ENCODE peak calls at places on chromosomes 16 and 17, in five cellular contexts. J is body of pancreas, D is psoas muscle, T is IMR-90, L is A549. E is an unnamed sample.

GRCh38 chr17:6381052-6381451 is 53.9 kb downstream of the AIPL1 start:
- DNase-seq in J (no peak), D (no peak), T (no peak), L (no peak), E (no peak)

GRCh38 chr17:42284020-42284369 is 4.3 kb upstream of the STAT5A start:
- DNase-seq in J (no peak), D (peak; percentile 4), T (no peak), L (no peak), E (peak; percentile 48)

GRCh38 chr17:52376137-52376536 is 217.6 kb upstream of the CA10 start:
- DNase-seq in J (no peak), D (no peak), T (no peak), L (no peak), E (no peak)

GRCh38 chr16:24540575-24541240 is 1.3 kb downstream of the RBBP6 start:
- DNase-seq in J (peak; percentile 33), D (no peak), T (peak; percentile 19), L (peak; percentile 25), E (no peak)

GRCh38 chr17:2090210-2090641 is 35.3 kb downstream of the HIC1 start:
- DNase-seq in J (no peak), D (peak; percentile 17), T (no peak), L (no peak), E (no peak)

GRCh38 chr16:11349599-11350276 is 4.5 kb downstream of the RMI2 start:
- DNase-seq in J (peak; percentile 57), D (peak; percentile 78), T (peak; percentile 92), L (no peak), E (peak; percentile 82)

GRCh38 chr17:17547210-17547764 is 44.2 kb downstream of the PEMT start:
- DNase-seq in J (no peak), D (peak; percentile 39), T (no peak), L (no peak), E (no peak)

GRCh38 chr16:734981-735881 is 5.6 kb downstream of the CIAO3 start:
- DNase-seq in J (no peak), D (no peak), T (no peak), L (no peak), E (no peak)

GRCh38 chr16:760498-761343 is at the start of gene MSLN:
- DNase-seq in J (no peak), D (no peak), T (no peak), L (peak; percentile 71), E (no peak)

GRCh38 chr17:4304417-4305027 is 40.7 kb upstream of the ANKFY1 start:
- DNase-seq in J (peak; percentile 62), D (no peak), T (peak; percentile 31), L (peak; percentile 52), E (no peak)

GRCh38 chr16:11066231-11066870 is 122.0 kb downstream of the CLEC16A start:
- DNase-seq in J (no peak), D (no peak), T (no peak), L (no peak), E (no peak)

GRCh38 chr16:88970539-88971065 is 6.4 kb downstream of the CBFA2T3 start:
- DNase-seq in J (no peak), D (peak; percentile 36), T (no peak), L (no peak), E (no peak)

GRCh38 chr16:19898924-19899604 is 14.4 kb upstream of the GPRC5B start:
- DNase-seq in J (peak; percentile 70), D (no peak), T (peak; percentile 46), L (peak; percentile 66), E (no peak)

GRCh38 chr16:81004646-81005353 is 1.9 kb downstream of the CMC2 start:
- DNase-seq in J (no peak), D (no peak), T (peak; percentile 62), L (peak; percentile 50), E (no peak)

GRCh38 chr16:59865071-59865671 is 1131.1 kb upstream of the GOT2 start:
- DNase-seq in J (no peak), D (no peak), T (no peak), L (no peak), E (no peak)

GRCh38 chr16:51132484-51132883 is 18.6 kb downstream of the SALL1 start:
- DNase-seq in J (no peak), D (no peak), T (no peak), L (no peak), E (no peak)

GRCh38 chr17:64707077-64707591 is 45.0 kb upstream of the SMURF2 start:
- DNase-seq in J (peak; percentile 72), D (peak; percentile 92), T (peak; percentile 100), L (peak; percentile 97), E (peak; percentile 96)

GRCh38 chr17:18141210-18141803 is 32.8 kb downstream of the MYO15A start:
- DNase-seq in J (peak; percentile 33), D (no peak), T (peak; percentile 55), L (peak; percentile 64), E (no peak)

GRCh38 chr17:41307647-41308046 is 1.5 kb downstream of the KRTAP16-1 start:
- DNase-seq in J (no peak), D (no peak), T (no peak), L (no peak), E (no peak)

GRCh38 chr17:7046127-7046724 is 2.3 kb upstream of the SLC16A11 start:
- DNase-seq in J (peak; percentile 95), D (no peak), T (no peak), L (no peak), E (no peak)

GRCh38 chr16:82636485-82636884 is 9.7 kb downstream of the CDH13 start:
- DNase-seq in J (no peak), D (no peak), T (no peak), L (no peak), E (no peak)

GRCh38 chr16:28981517-28981916 is 3.3 kb upstream of the LAT start:
- DNase-seq in J (peak; percentile 16), D (no peak), T (no peak), L (peak; percentile 61), E (no peak)

GRCh38 chr17:43611230-43611969 is 50.3 kb downstream of the MEOX1 start:
- DNase-seq in J (no peak), D (no peak), T (no peak), L (peak; percentile 50), E (no peak)

GRCh38 chr17:2058521-2059124 is 3.7 kb downstream of the HIC1 start:
- DNase-seq in J (peak; percentile 81), D (peak; percentile 86), T (peak; percentile 76), L (peak; percentile 80), E (no peak)

DNA sequence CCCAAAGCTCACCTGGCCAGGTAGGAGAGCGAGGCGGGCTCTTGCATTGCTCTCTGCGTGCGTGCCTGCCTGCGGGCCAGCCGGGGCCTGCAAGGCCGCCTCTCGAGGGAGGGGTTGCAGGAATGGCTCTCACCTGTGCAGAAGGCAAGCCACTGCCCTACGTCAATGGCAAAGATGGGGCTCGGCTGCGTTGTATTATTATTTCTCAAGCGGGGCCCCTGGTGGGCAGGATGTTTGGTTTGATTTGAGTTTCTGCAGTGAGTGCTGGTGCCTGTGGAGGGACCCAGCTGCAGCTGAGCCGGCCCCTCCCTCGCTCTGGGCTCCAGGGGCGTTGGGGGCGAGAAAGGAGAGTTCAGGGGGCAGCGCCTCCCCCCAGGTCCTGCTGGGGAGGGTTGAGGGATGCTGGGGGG is 338.6 kb downstream of the SEC14L1 start:
- DNase-seq in J (no peak), D (no peak), T (no peak), L (no peak), E (no peak)
- TF ChIP-seq CTCF in J (no peak), D (no peak), T (no peak), L (no peak), E (no peak)

GRCh38 chr17:27294689-27295630 is 1.0 kb downstream of the WSB1 start:
- DNase-seq in J (peak; percentile 68), D (no peak), T (peak; percentile 83), L (peak; percentile 92), E (peak; percentile 84)

GRCh38 chr17:27295945-27296344 is 2.0 kb downstream of the WSB1 start:
- DNase-seq in J (no peak), D (no peak), T (no peak), L (no peak), E (no peak)

GRCh38 chr17:27290916-27291598 is 2.9 kb upstream of the WSB1 start:
- DNase-seq in J (no peak), D (no peak), T (no peak), L (no peak), E (no peak)

GRCh38 chr17:27293898-27294688 is at the start of gene WSB1:
- DNase-seq in J (peak; percentile 94), D (peak; percentile 96), T (peak; percentile 89), L (peak; percentile 92), E (peak; percentile 95)

GRCh38 chr17:27293359-27293897 is 486 bp upstream of the WSB1 start:
- DNase-seq in J (no peak), D (no peak), T (no peak), L (no peak), E (no peak)
- H3K4me3 ChIP-seq in J (peak overlapping the region; percentile 85), D (peak overlapping the region; percentile 90), T (no peak overlapping the region), L (peak overlapping the region; percentile 71), E (no peak overlapping the region)

GRCh38 chr16:85167589-85168537 is 55.6 kb upstream of the CIBAR2 start:
- DNase-seq in J (no peak), D (peak; percentile 53), T (no peak), L (peak; percentile 46), E (no peak)
- H3K4me1 ChIP-seq in J (peaks cover 56% of the 10 kb centered on the region), D (peaks cover 61% of the 10 kb centered on the region), T (peaks cover 33% of the 10 kb centered on the region), L (peaks cover 35% of the 10 kb centered on the region), E (peaks cover 81% of the 10 kb centered on the region)

DNA sequence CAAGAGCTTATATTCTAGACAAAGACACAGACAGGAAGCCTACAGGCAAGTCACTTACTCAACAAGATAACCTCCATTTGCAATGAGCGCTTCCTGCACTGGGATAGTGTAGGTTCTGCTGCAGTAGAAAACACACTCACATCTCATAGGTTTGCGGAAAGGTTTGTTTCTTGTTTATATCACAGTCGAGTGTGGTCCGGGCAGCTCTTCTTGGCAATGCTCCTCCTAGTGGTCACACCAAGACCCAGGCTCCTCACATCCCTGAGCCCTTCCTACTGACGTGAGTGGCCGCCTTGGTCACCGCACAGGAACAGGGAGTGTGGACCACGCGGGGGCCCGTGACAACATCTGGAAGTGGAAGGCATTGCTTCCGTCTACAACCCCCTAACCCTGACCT is 48.0 kb upstream of the RBFOX3 start:
- DNase-seq in J (peak; percentile 28), D (no peak), T (peak; percentile 21), L (peak; percentile 76), E (peak; percentile 46)
- TF ChIP-seq CTCF in J (peak; percentile 32), D (no peak), T (peak; percentile 30), L (peak; percentile 57), E (no peak)

GRCh38 chr17:411416-412120 is 59.0 kb upstream of the RPH3AL start:
- DNase-seq in J (no peak), D (no peak), T (no peak), L (no peak), E (no peak)
- H3K4me3 ChIP-seq in J (no peak overlapping the region), D (peak overlapping the region; percentile 97), T (no peak overlapping the region), L (no peak overlapping the region), E (peak overlapping the region; percentile 98)

GRCh38 chr17:45155483-45155882 is 6.2 kb upstream of the HEXIM2 start:
- DNase-seq in J (no peak), D (no peak), T (no peak), L (no peak), E (no peak)
- H3K4me1 ChIP-seq in J (peaks cover 68% of the 10 kb centered on the region), D (peaks cover 61% of the 10 kb centered on the region), T (peaks cover 10% of the 10 kb centered on the region), L (peaks cover 48% of the 10 kb centered on the region), E (no peaks in the 10 kb centered on the region)